ENCODE peak calls at places on chromosome 21, in six cellular contexts. One of them, this sample, is unnamed.

GRCh38 chr21:30044447-30045064 is 104.8 kb upstream of the GRIK1 start:
- DNase-seq in islet precursor cell: no peak
- DNase-seq in activated T-helper 1 cell treated with anti-CD3 and anti-CD28 coated beads, Interleukin-12 subunit alpha, Interleukin-12 subunit beta, Interleukin-2, Interleukin-4 antibody, amounts not matched to agents 30 ng/mL and 10 ng/mL and 1 ng/mL, durations not matched to agents 14 hours and 24 hours and 36 hours: no peak
- DNase-seq in GM03348: peak; percentile 28
- DNase-seq in mesothelial cell of epicardium: no peak
- DNase-seq in GOT3: no peak
- DNase-seq in this sample: no peak

GRCh38 chr21:44199448-44199847 is 41.3 kb downstream of the ICOSLG start:
- DNase-seq in islet precursor cell: peak; percentile 29
- DNase-seq in activated T-helper 1 cell treated with anti-CD3 and anti-CD28 coated beads, Interleukin-12 subunit alpha, Interleukin-12 subunit beta, Interleukin-2, Interleukin-4 antibody, amounts not matched to agents 30 ng/mL and 10 ng/mL and 1 ng/mL, durations not matched to agents 14 hours and 24 hours and 36 hours: no peak
- DNase-seq in GM03348: no peak
- DNase-seq in mesothelial cell of epicardium: no peak
- DNase-seq in GOT3: no peak
- DNase-seq in this sample: no peak

GRCh38 chr21:30831194-30831765 is 1.7 kb upstream of the KRTAP7-1 start:
- DNase-seq in islet precursor cell: peak; percentile 71
- DNase-seq in activated T-helper 1 cell treated with anti-CD3 and anti-CD28 coated beads, Interleukin-12 subunit alpha, Interleukin-12 subunit beta, Interleukin-2, Interleukin-4 antibody, amounts not matched to agents 30 ng/mL and 10 ng/mL and 1 ng/mL, durations not matched to agents 14 hours and 24 hours and 36 hours: peak; percentile 7
- DNase-seq in GM03348: no peak
- DNase-seq in mesothelial cell of epicardium: no peak
- DNase-seq in GOT3: no peak
- DNase-seq in this sample: no peak

GRCh38 chr21:33403128-33403785 is at the start of gene IFNGR2:
- DNase-seq in islet precursor cell: peak; percentile 68
- DNase-seq in activated T-helper 1 cell treated with anti-CD3 and anti-CD28 coated beads, Interleukin-12 subunit alpha, Interleukin-12 subunit beta, Interleukin-2, Interleukin-4 antibody, amounts not matched to agents 30 ng/mL and 10 ng/mL and 1 ng/mL, durations not matched to agents 14 hours and 24 hours and 36 hours: peak; percentile 10
- DNase-seq in GM03348: peak; percentile 78
- DNase-seq in mesothelial cell of epicardium: peak; percentile 32
- DNase-seq in GOT3: no peak
- DNase-seq in this sample: no peak

GRCh38 chr21:44529011-44529421 is 11.0 kb downstream of the KRTAP10-1 start:
- DNase-seq in islet precursor cell: peak; percentile 38
- DNase-seq in activated T-helper 1 cell treated with anti-CD3 and anti-CD28 coated beads, Interleukin-12 subunit alpha, Interleukin-12 subunit beta, Interleukin-2, Interleukin-4 antibody, amounts not matched to agents 30 ng/mL and 10 ng/mL and 1 ng/mL, durations not matched to agents 14 hours and 24 hours and 36 hours: no peak
- DNase-seq in GM03348: no peak
- DNase-seq in mesothelial cell of epicardium: no peak
- DNase-seq in GOT3: no peak
- DNase-seq in this sample: no peak

GRCh38 chr21:20882462-20883415 is 115.5 kb upstream of the NCAM2 start:
- DNase-seq in islet precursor cell: no peak
- DNase-seq in activated T-helper 1 cell treated with anti-CD3 and anti-CD28 coated beads, Interleukin-12 subunit alpha, Interleukin-12 subunit beta, Interleukin-2, Interleukin-4 antibody, amounts not matched to agents 30 ng/mL and 10 ng/mL and 1 ng/mL, durations not matched to agents 14 hours and 24 hours and 36 hours: no peak
- DNase-seq in GM03348: peak; percentile 2
- DNase-seq in mesothelial cell of epicardium: no peak
- DNase-seq in GOT3: no peak
- DNase-seq in this sample: no peak

GRCh38 chr21:35046223-35046690 is 2.8 kb downstream of the RUNX1 start:
- DNase-seq in islet precursor cell: peak; percentile 17
- DNase-seq in activated T-helper 1 cell treated with anti-CD3 and anti-CD28 coated beads, Interleukin-12 subunit alpha, Interleukin-12 subunit beta, Interleukin-2, Interleukin-4 antibody, amounts not matched to agents 30 ng/mL and 10 ng/mL and 1 ng/mL, durations not matched to agents 14 hours and 24 hours and 36 hours: no peak
- DNase-seq in GM03348: no peak
- DNase-seq in mesothelial cell of epicardium: no peak
- DNase-seq in GOT3: no peak
- DNase-seq in this sample: no peak

GRCh38 chr21:36560933-36561575 is 81.1 kb upstream of the CLDN14 start:
- DNase-seq in islet precursor cell: no peak
- DNase-seq in activated T-helper 1 cell treated with anti-CD3 and anti-CD28 coated beads, Interleukin-12 subunit alpha, Interleukin-12 subunit beta, Interleukin-2, Interleukin-4 antibody, amounts not matched to agents 30 ng/mL and 10 ng/mL and 1 ng/mL, durations not matched to agents 14 hours and 24 hours and 36 hours: no peak
- DNase-seq in GM03348: no peak
- DNase-seq in mesothelial cell of epicardium: no peak
- DNase-seq in GOT3: no peak
- DNase-seq in this sample: peak; percentile 59

GRCh38 chr21:40054403-40054802 is 187.2 kb downstream of the PCP4 start:
- DNase-seq in islet precursor cell: no peak
- DNase-seq in activated T-helper 1 cell treated with anti-CD3 and anti-CD28 coated beads, Interleukin-12 subunit alpha, Interleukin-12 subunit beta, Interleukin-2, Interleukin-4 antibody, amounts not matched to agents 30 ng/mL and 10 ng/mL and 1 ng/mL, durations not matched to agents 14 hours and 24 hours and 36 hours: no peak
- DNase-seq in GM03348: no peak
- DNase-seq in mesothelial cell of epicardium: no peak
- DNase-seq in GOT3: no peak
- DNase-seq in this sample: no peak

GRCh38 chr21:41317458-41317857 is 857 bp downstream of the FAM3B start:
- DNase-seq in islet precursor cell: no peak
- DNase-seq in activated T-helper 1 cell treated with anti-CD3 and anti-CD28 coated beads, Interleukin-12 subunit alpha, Interleukin-12 subunit beta, Interleukin-2, Interleukin-4 antibody, amounts not matched to agents 30 ng/mL and 10 ng/mL and 1 ng/mL, durations not matched to agents 14 hours and 24 hours and 36 hours: no peak
- DNase-seq in GM03348: no peak
- DNase-seq in mesothelial cell of epicardium: no peak
- DNase-seq in GOT3: no peak
- DNase-seq in this sample: no peak

GRCh38 chr21:45297869-45298268 is 10.2 kb upstream of the POFUT2 start:
- DNase-seq in islet precursor cell: no peak
- DNase-seq in activated T-helper 1 cell treated with anti-CD3 and anti-CD28 coated beads, Interleukin-12 subunit alpha, Interleukin-12 subunit beta, Interleukin-2, Interleukin-4 antibody, amounts not matched to agents 30 ng/mL and 10 ng/mL and 1 ng/mL, durations not matched to agents 14 hours and 24 hours and 36 hours: no peak
- DNase-seq in GM03348: no peak
- DNase-seq in mesothelial cell of epicardium: no peak
- DNase-seq in GOT3: no peak
- DNase-seq in this sample: no peak

GRCh38 chr21:46151261-46151988 is 4.0 kb downstream of the FTCD start:
- DNase-seq in islet precursor cell: no peak
- DNase-seq in activated T-helper 1 cell treated with anti-CD3 and anti-CD28 coated beads, Interleukin-12 subunit alpha, Interleukin-12 subunit beta, Interleukin-2, Interleukin-4 antibody, amounts not matched to agents 30 ng/mL and 10 ng/mL and 1 ng/mL, durations not matched to agents 14 hours and 24 hours and 36 hours: no peak
- DNase-seq in GM03348: no peak
- DNase-seq in mesothelial cell of epicardium: no peak
- DNase-seq in GOT3: no peak
- DNase-seq in this sample: peak; percentile 84

GRCh38 chr21:37658994-37659458 is 257.2 kb downstream of the KCNJ6 start:
- DNase-seq in islet precursor cell: peak; percentile 55
- DNase-seq in activated T-helper 1 cell treated with anti-CD3 and anti-CD28 coated beads, Interleukin-12 subunit alpha, Interleukin-12 subunit beta, Interleukin-2, Interleukin-4 antibody, amounts not matched to agents 30 ng/mL and 10 ng/mL and 1 ng/mL, durations not matched to agents 14 hours and 24 hours and 36 hours: no peak
- DNase-seq in GM03348: peak; percentile 78
- DNase-seq in mesothelial cell of epicardium: no peak
- DNase-seq in GOT3: no peak
- DNase-seq in this sample: no peak

This sample was measured in osteocyte.